ENCODE peak calls at places on chromosome 3, in nine cellular contexts. U, Z, X, N, M, S, G, H and P are unnamed samples.

GRCh38 chr3:175716451-175716850 is 857.3 kb downstream of the NAALADL2 start:
- DNase-seq in X (no peak), N (no peak), H (no peak), G (peak), S (no peak), M (no peak), Z (no peak), U (no peak), P (peak)

GRCh38 chr3:49707113-49707480 is 12.4 kb downstream of the AMIGO3 start:
- DNase-seq in N (no peak), S (no peak), X (no peak), Z (no peak), H (no peak), U (no peak), G (no peak), M (no peak), P (peak)

GRCh38 chr3:154421067-154421466 is 8.9 kb downstream of the GPR149 start:
- DNase-seq in H (no peak), S (no peak), U (no peak), G (peak), N (no peak), Z (no peak), M (peak), X (peak), P (no peak)

GRCh38 chr3:40871411-40871810 is 327.9 kb upstream of the CTNNB1 start:
- DNase-seq in H (no peak), U (no peak), G (no peak), N (no peak), M (no peak), S (no peak), Z (no peak), X (no peak), P (no peak)

GRCh38 chr3:159765025-159765859 is 223.4 kb upstream of the IL12A start:
- DNase-seq in S (no peak), X (peak), U (peak), H (peak), N (no peak), M (peak), Z (peak), G (peak), P (peak)

GRCh38 chr3:101042996-101043686 is 49.9 kb upstream of the ABI3BP start:
- DNase-seq in M (no peak), G (peak), X (peak), Z (no peak), N (no peak), H (no peak), S (no peak), U (no peak), P (peak)

GRCh38 chr3:190001426-190001825 is 119.3 kb downstream of the P3H2 start:
- DNase-seq in X (no peak), M (no peak), S (no peak), U (no peak), N (no peak), Z (no peak), H (no peak), G (peak), P (no peak)

GRCh38 chr3:59426851-59427565 is 377.2 kb upstream of the CFAP20DC start:
- DNase-seq in U (no peak), N (no peak), S (no peak), X (peak), Z (no peak), M (peak), G (peak), H (no peak), P (peak)

GRCh38 chr3:154152741-154153140 is 31.6 kb downstream of the ARHGEF26 start:
- DNase-seq in Z (no peak), X (no peak), H (no peak), M (peak), N (no peak), S (no peak), G (no peak), U (no peak), P (no peak)

GRCh38 chr3:38738630-38739395 is 77.2 kb downstream of the SCN10A start:
- DNase-seq in X (peak), S (no peak), M (peak), N (no peak), H (peak), U (peak), G (peak), Z (peak), P (peak)

GRCh38 chr3:61981005-61981404 is 392.3 kb downstream of the FEZF2 start:
- DNase-seq in Z (no peak), X (no peak), S (no peak), N (no peak), M (no peak), H (no peak), G (no peak), U (no peak), P (no peak)

GRCh38 chr3:106466881-106467280 is 598.1 kb upstream of the CBLB start:
- DNase-seq in Z (no peak), N (no peak), M (no peak), U (no peak), H (no peak), X (no peak), S (no peak), G (no peak), P (no peak)

GRCh38 chr3:28576590-28577220 is 228.1 kb upstream of the AZI2 start:
- DNase-seq in H (no peak), G (no peak), Z (no peak), M (no peak), X (no peak), N (no peak), S (no peak), U (no peak), P (no peak)

GRCh38 chr3:25840099-25840498 is 50.2 kb downstream of the OXSM start:
- DNase-seq in M (no peak), H (no peak), N (no peak), Z (no peak), U (no peak), X (no peak), S (no peak), G (no peak), P (no peak)

GRCh38 chr3:72127843-72128242 is 342.9 kb upstream of the PROK2 start:
- DNase-seq in X (peak), G (peak), S (no peak), H (no peak), Z (no peak), U (no peak), N (no peak), M (peak), P (peak)

GRCh38 chr3:99776516-99777209 is 41.0 kb upstream of the CMSS1 start:
- DNase-seq in H (no peak), M (peak), Z (no peak), U (no peak), G (peak), X (no peak), N (no peak), S (no peak), P (no peak)

GRCh38 chr3:71444028-71444860 is 139.3 kb downstream of the FOXP1 start:
- DNase-seq in S (peak), U (peak), X (peak), G (peak), Z (peak), H (peak), M (peak), N (peak), P (peak)

GRCh38 chr3:139607981-139608380 is 68.4 kb upstream of the RBP1 start:
- DNase-seq in Z (no peak), N (no peak), G (no peak), X (no peak), M (no peak), H (no peak), U (no peak), S (no peak), P (no peak)
- TF ChIP-seq CTCF in Z (no peak), N (no peak), G (no peak), X (no peak), M (no peak), H (no peak), U (no peak), S (no peak), P (no peak)

GRCh38 chr3:139629033-139629432 is 48.7 kb downstream of the NMNAT3 start:
- DNase-seq in M (peak), H (no peak), U (no peak), S (no peak), Z (peak), G (peak), N (no peak), X (peak), P (peak)
- TF ChIP-seq CTCF in M (peak), H (no peak), U (no peak), S (no peak), Z (no peak), G (peak), N (no peak), X (no peak), P (peak)

GRCh38 chr3:161560006-161560637 is 63.5 kb downstream of the OTOL1 start:
- DNase-seq in M (peak), N (no peak), H (no peak), Z (peak), U (peak), X (peak), S (no peak), G (peak), P (peak)
- TF ChIP-seq CTCF in M (peak), N (no peak), H (peak), Z (peak), U (peak), X (peak), S (no peak), G (peak), P (peak)

GRCh38 chr3:133457465-133458067 is 57.7 kb downstream of the BFSP2 start:
- DNase-seq in U (no peak), Z (no peak), X (peak), G (no peak), S (no peak), H (no peak), M (peak), N (no peak), P (no peak)
- TF ChIP-seq CTCF in U (no peak), Z (no peak), X (no peak), G (peak), S (no peak), H (no peak), M (peak), N (peak), P (peak)

GRCh38 chr3:34683851-34684250 is 885.4 kb downstream of the PDCD6IP start:
- DNase-seq in Z (peak), H (peak), N (no peak), U (peak), X (peak), S (no peak), M (peak), G (peak), P (peak)

GRCh38 chr3:34675383-34676120 is 877.1 kb downstream of the PDCD6IP start:
- DNase-seq in H (no peak), G (peak), Z (no peak), U (no peak), N (no peak), M (peak), S (no peak), X (peak), P (peak)

GRCh38 chr3:34676431-34676830 is 878.0 kb downstream of the PDCD6IP start:
- DNase-seq in N (no peak), H (no peak), G (peak), U (no peak), Z (no peak), X (peak), M (no peak), S (no peak), P (peak)

GRCh38 chr3:34678580-34678979 is 880.1 kb downstream of the PDCD6IP start:
- DNase-seq in Z (no peak), N (no peak), U (no peak), H (no peak), G (no peak), X (no peak), M (no peak), S (no peak), P (no peak)
- TF ChIP-seq CTCF in Z (no peak), N (no peak), U (no peak), H (no peak), G (no peak), X (no peak), M (no peak), S (no peak), P (no peak)

DNA sequence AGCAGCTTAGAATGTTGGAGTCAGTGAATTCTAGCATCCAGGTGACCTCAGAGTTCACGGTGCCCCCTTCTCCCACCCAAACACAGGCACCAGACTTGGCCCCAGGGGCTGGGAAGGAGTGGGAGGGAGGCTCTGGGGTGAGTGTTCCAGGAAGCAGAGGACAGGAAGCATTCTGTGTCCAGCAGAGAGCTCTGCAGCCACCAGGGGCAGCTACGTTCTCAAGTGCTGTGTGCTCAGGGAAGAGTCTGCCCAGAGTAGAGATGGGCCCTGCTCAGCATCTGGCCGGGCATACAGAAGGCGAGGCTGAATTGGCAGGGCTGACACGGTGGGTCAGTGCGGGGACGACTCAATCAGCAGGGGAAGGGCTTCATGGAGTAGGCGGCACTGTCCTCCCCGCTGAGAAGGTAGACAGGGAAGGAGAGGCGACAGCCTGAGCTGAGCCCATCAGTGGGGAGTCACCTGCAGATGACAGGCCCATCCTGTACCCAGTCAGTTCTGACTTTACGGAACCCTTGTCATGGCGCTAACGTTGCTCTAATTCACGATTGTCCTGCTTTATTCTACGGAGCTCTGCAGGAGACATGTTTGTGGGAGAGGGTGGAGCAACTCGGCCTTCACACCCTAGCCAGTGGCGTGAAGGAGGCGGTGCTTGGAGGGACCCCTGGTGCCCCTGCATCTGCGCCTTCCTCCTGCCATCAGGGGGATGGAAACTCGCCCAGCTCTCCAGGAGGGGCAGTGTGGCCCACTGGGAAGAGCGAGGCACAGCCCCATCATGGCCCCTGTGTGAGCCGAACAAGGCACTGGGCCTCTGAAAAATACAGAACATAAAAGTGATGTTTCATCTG is 82.1 kb downstream of the C3orf70 start:
- DNase-seq in X (peak), Z (peak), M (peak), U (no peak), H (no peak), G (peak), S (no peak), N (no peak), P (peak)
- TF ChIP-seq CTCF in X (no peak), Z (no peak), M (peak), U (no peak), H (peak), G (peak), S (no peak), N (no peak), P (peak)